ENCODE peak calls at places on chromosome 5, in nine cellular contexts. X is psoas muscle, S is colonic mucosa, D is AG04450, Y is GM12865, F is fibroblast of the aortic adventitia, Q is mucosa of descending colon, V is RWPE2, L is dorsolateral prefrontal cortex. M is an unnamed sample.

GRCh38 chr5:39399135-39400036 is 25.4 kb downstream of the DAB2 start:
- DNase-seq in X (no peak), S (no peak), D (peak), Y (no peak), F (peak), Q (no peak), V (no peak), L (no peak), M (peak)

GRCh38 chr5:159021360-159022177 is 78.1 kb downstream of the EBF1 start:
- DNase-seq in X (no peak), S (no peak), D (no peak), Y (no peak), F (peak), Q (no peak), V (no peak), L (no peak), M (peak)

GRCh38 chr5:52864376-52864775 is 76.7 kb downstream of the ITGA1 start:
- DNase-seq in X (no peak), S (no peak), D (peak), Y (no peak), F (peak), Q (no peak), V (no peak), L (no peak), M (no peak)

GRCh38 chr5:145976431-145977155 is 40.2 kb downstream of the SH3RF2 start:
- DNase-seq in X (no peak), S (no peak), D (no peak), Y (peak), F (peak), Q (no peak), V (no peak), L (no peak), M (no peak)

GRCh38 chr5:52786937-52787599 is 648 bp upstream of the ITGA1 start:
- DNase-seq in X (no peak), S (peak), D (no peak), Y (peak), F (peak), Q (peak), V (no peak), L (no peak), M (no peak)

GRCh38 chr5:58002318-58002717 is 457.6 kb downstream of the PLK2 start:
- DNase-seq in X (no peak), S (no peak), D (no peak), Y (no peak), F (peak), Q (no peak), V (peak), L (no peak), M (peak)

GRCh38 chr5:34533582-34534236 is 122.4 kb upstream of the RAI14 start:
- DNase-seq in X (no peak), S (no peak), D (no peak), Y (no peak), F (no peak), Q (no peak), V (no peak), L (no peak), M (no peak)

GRCh38 chr5:117701067-117701466 is 1126.4 kb upstream of the SEMA6A start:
- DNase-seq in X (no peak), S (no peak), D (no peak), Y (no peak), F (peak), Q (no peak), V (no peak), L (no peak), M (no peak)

GRCh38 chr5:96008487-96008886 is 46.8 kb upstream of the ELL2 start:
- DNase-seq in X (no peak), S (no peak), D (no peak), Y (no peak), F (no peak), Q (no peak), V (no peak), L (no peak), M (no peak)

GRCh38 chr5:154850255-154851062 is at the start of gene FAXDC2:
- DNase-seq in X (peak), S (peak), D (peak), Y (no peak), F (peak), Q (no peak), V (no peak), L (peak), M (peak)

GRCh38 chr5:100430268-100430900 is 104.8 kb upstream of the FAM174A start:
- DNase-seq in X (peak), S (peak), D (peak), Y (peak), F (peak), Q (peak), V (no peak), L (peak), M (no peak)

GRCh38 chr5:142014911-142015584 is 2.2 kb upstream of the GNPDA1 start:
- DNase-seq in X (no peak), S (peak), D (no peak), Y (peak), F (peak), Q (peak), V (no peak), L (no peak), M (peak)

GRCh38 chr5:91281409-91281808 is 101.7 kb downstream of the ARRDC3 start:
- DNase-seq in X (no peak), S (no peak), D (no peak), Y (no peak), F (peak), Q (no peak), V (no peak), L (no peak), M (peak)

GRCh38 chr5:83472508-83473343 is 1.2 kb downstream of the VCAN start:
- DNase-seq in X (peak), S (peak), D (no peak), Y (peak), F (no peak), Q (peak), V (peak), L (peak), M (peak)

GRCh38 chr5:81896764-81897163 is 75.1 kb upstream of the ATG10 start:
- DNase-seq in X (no peak), S (no peak), D (no peak), Y (no peak), F (no peak), Q (no peak), V (no peak), L (no peak), M (peak)

GRCh38 chr5:9440517-9440916 is 105.4 kb downstream of the SEMA5A start:
- DNase-seq in X (no peak), S (no peak), D (no peak), Y (no peak), F (peak), Q (no peak), V (no peak), L (no peak), M (peak)

GRCh38 chr5:142520885-142521284 is 165.0 kb downstream of the FGF1 start:
- DNase-seq in X (no peak), S (no peak), D (peak), Y (no peak), F (no peak), Q (no peak), V (no peak), L (no peak), M (no peak)

GRCh38 chr5:92868442-92868841 is 712.6 kb downstream of the NR2F1-AS1 start:
- DNase-seq in X (no peak), S (no peak), D (no peak), Y (no peak), F (no peak), Q (no peak), V (no peak), L (no peak), M (no peak)

GRCh38 chr5:17379188-17379951 is 118.7 kb upstream of the TAF11L2 start:
- DNase-seq in X (no peak), S (no peak), D (no peak), Y (no peak), F (peak), Q (no peak), V (no peak), L (no peak), M (no peak)

DNA sequence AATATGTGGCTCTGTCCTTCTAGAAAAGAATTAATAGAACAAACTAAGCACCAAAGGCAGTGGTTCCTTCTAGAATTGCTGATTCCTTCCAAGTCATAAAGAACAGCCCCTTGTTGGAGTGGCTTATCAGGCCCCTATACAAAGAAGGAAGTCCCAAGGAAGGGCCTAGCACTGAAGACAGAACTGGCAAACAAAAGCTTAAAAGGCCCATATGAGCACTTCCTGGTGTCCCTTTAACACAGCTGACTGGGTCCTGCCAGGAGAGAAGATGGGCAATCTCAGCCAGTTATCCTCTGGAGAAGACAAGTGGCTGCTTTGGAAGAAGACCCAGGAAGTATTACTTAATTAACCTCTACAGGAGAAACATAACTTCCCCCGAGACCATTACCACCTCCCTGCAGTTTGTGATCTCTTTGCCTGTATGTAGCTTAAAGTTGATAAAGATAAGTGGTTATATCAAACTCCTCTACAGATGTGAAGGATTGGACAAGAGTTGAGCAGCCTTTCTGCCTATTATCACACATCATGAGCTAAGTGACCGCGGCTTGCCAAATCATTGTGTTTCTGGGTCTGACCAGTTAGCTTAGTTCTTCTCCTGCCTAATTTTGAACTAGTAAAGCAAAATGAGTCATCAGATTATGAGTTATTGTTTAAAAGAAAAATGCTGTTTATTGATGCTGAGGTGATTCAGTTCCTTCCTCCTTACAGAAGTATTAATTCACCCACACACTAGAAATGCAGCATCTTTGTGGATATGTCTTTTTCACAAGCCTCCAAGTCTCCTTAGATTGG is 13.3 kb upstream of the STING1 start:
- DNase-seq in X (no peak), S (no peak), D (no peak), Y (no peak), F (peak), Q (no peak), V (no peak), L (no peak), M (peak)
- H3K4me3 ChIP-seq in X (no peak), S (no peak), D (no peak), Y (no peak), F (no peak), Q (no peak), V (no peak), L (no peak), M (no peak)

GRCh38 chr5:132257131-132258101 is at the start of gene PDLIM4:
- DNase-seq in X (peak), S (peak), D (no peak), Y (no peak), F (no peak), Q (no peak), V (peak), L (no peak), M (no peak)

GRCh38 chr5:132260051-132260450 is 2.6 kb downstream of the PDLIM4 start:
- DNase-seq in X (no peak), S (peak), D (no peak), Y (no peak), F (no peak), Q (no peak), V (peak), L (peak), M (no peak)

GRCh38 chr5:132258102-132259060 is 885 bp downstream of the PDLIM4 start:
- DNase-seq in X (peak), S (peak), D (no peak), Y (no peak), F (peak), Q (no peak), V (peak), L (no peak), M (no peak)

GRCh38 chr5:132260714-132261615 is 3.5 kb downstream of the PDLIM4 start:
- DNase-seq in X (no peak), S (peak), D (peak), Y (peak), F (peak), Q (no peak), V (peak), L (peak), M (peak)

GRCh38 chr5:132259061-132259851 is 1.8 kb downstream of the PDLIM4 start:
- DNase-seq in X (peak), S (peak), D (peak), Y (no peak), F (peak), Q (no peak), V (peak), L (peak), M (peak)
- H3K4me3 ChIP-seq in X (peak), S (peak), D (peak), Y (no peak), F (peak), Q (no peak), V (peak), L (peak), M (peak)

GRCh38 chr5:59838989-59839388 is 54.5 kb downstream of the PDE4D start:
- DNase-seq in X (no peak), S (no peak), D (no peak), Y (no peak), F (no peak), Q (no peak), V (no peak), L (no peak), M (no peak)

GRCh38 chr5:59837071-59837470 is 56.5 kb downstream of the PDE4D start:
- DNase-seq in X (no peak), S (no peak), D (no peak), Y (no peak), F (no peak), Q (no peak), V (no peak), L (no peak), M (no peak)

GRCh38 chr5:59838067-59838466 is 55.5 kb downstream of the PDE4D start:
- DNase-seq in X (no peak), S (no peak), D (no peak), Y (no peak), F (no peak), Q (no peak), V (no peak), L (no peak), M (no peak)

GRCh38 chr5:59842999-59843398 is 50.5 kb downstream of the PDE4D start:
- DNase-seq in X (no peak), S (no peak), D (no peak), Y (no peak), F (peak), Q (no peak), V (no peak), L (no peak), M (no peak)

GRCh38 chr5:59840200-59840601 is 53.3 kb downstream of the PDE4D start:
- DNase-seq in X (no peak), S (no peak), D (no peak), Y (no peak), F (peak), Q (no peak), V (no peak), L (no peak), M (peak)
- H3K4me3 ChIP-seq in X (no peak), S (no peak), D (no peak), Y (no peak), F (no peak), Q (no peak), V (no peak), L (no peak), M (no peak)

GRCh38 chr5:103346162-103346748 is 87.7 kb downstream of the MACIR start:
- DNase-seq in X (no peak), S (no peak), D (no peak), Y (peak), F (no peak), Q (no peak), V (no peak), L (no peak), M (no peak)
- H3K4me3 ChIP-seq in X (no peak), S (no peak), D (no peak), Y (peak), F (no peak), Q (no peak), V (no peak), L (no peak), M (no peak)

GRCh38 chr5:54956922-54957321 is 28.5 kb downstream of the ESM1 start:
- DNase-seq in X (no peak), S (no peak), D (no peak), Y (no peak), F (peak), Q (no peak), V (no peak), L (no peak), M (no peak)

GRCh38 chr5:54965806-54966205 is 19.6 kb downstream of the ESM1 start:
- DNase-seq in X (no peak), S (no peak), D (no peak), Y (no peak), F (no peak), Q (no peak), V (no peak), L (no peak), M (no peak)

GRCh38 chr5:54964405-54964804 is 21.0 kb downstream of the ESM1 start:
- DNase-seq in X (no peak), S (no peak), D (no peak), Y (no peak), F (no peak), Q (no peak), V (no peak), L (no peak), M (no peak)

DNA sequence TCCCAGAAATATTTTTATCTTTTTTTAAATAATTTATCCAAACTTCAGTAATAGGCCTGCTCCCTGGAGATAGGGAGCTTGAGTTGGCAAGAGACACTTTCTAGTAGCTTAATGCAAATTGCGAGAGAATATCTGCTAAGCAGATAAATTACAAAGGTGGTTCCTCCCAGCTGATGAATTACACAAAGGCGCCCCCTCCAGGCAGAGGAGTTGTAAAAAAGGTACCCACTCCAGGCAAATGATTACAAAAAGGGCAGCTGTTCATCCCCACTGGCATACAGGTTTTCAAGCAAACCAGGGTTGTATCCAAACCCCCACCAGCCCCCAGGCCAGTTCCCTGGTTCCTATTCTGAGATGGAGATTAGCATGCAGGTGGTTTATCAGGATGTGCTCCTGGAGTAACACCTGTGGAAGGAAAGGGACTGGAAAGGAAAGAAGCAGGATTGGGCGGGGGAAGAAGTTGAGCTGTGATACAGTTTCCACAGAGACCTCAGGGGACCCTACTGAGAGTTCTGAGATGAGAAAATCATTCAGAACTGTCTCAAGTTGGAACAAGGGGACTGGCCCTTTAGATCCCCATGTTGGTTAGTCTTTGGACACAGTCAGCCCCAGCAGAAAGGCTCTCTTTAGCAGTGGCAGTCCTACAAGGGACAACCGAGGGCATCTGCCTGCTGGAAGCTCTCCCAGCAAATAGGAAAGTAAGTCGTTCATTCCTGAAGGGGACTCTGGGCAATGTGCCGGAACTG is 25.5 kb downstream of the ESM1 start:
- DNase-seq in X (no peak), S (no peak), D (no peak), Y (peak), F (no peak), Q (no peak), V (no peak), L (no peak), M (no peak)
- H3K4me3 ChIP-seq in X (no peak), S (no peak), D (no peak), Y (no peak), F (no peak), Q (no peak), V (no peak), L (no peak), M (no peak)

GRCh38 chr5:180071418-180072255 is at the start of gene RNF130:
- DNase-seq in X (peak), S (peak), D (peak), Y (peak), F (peak), Q (peak), V (peak), L (peak), M (peak)

GRCh38 chr5:180068519-180069090 is 3.0 kb downstream of the RNF130 start:
- DNase-seq in X (no peak), S (no peak), D (no peak), Y (no peak), F (no peak), Q (no peak), V (no peak), L (no peak), M (no peak)

GRCh38 chr5:180070726-180071417 is 687 bp downstream of the RNF130 start:
- DNase-seq in X (no peak), S (peak), D (no peak), Y (no peak), F (peak), Q (no peak), V (no peak), L (no peak), M (no peak)

GRCh38 chr5:180069589-180070247 is 1.8 kb downstream of the RNF130 start:
- DNase-seq in X (no peak), S (no peak), D (no peak), Y (no peak), F (no peak), Q (no peak), V (no peak), L (peak), M (no peak)

GRCh38 chr5:180067986-180068385 is 3.6 kb downstream of the RNF130 start:
- DNase-seq in X (no peak), S (no peak), D (no peak), Y (no peak), F (no peak), Q (no peak), V (no peak), L (peak), M (no peak)
- H3K4me3 ChIP-seq in X (no peak), S (no peak), D (no peak), Y (no peak), F (no peak), Q (no peak), V (no peak), L (peak), M (no peak)

GRCh38 chr5:73940026-73940425 is 314.0 kb downstream of the ARHGEF28 start:
- DNase-seq in X (no peak), S (no peak), D (no peak), Y (no peak), F (peak), Q (no peak), V (no peak), L (no peak), M (no peak)

GRCh38 chr5:73940747-73941146 is 314.8 kb downstream of the ARHGEF28 start:
- DNase-seq in X (no peak), S (no peak), D (no peak), Y (no peak), F (no peak), Q (no peak), V (no peak), L (no peak), M (no peak)

GRCh38 chr5:73939535-73939934 is 313.5 kb downstream of the ARHGEF28 start:
- DNase-seq in X (no peak), S (no peak), D (no peak), Y (no peak), F (no peak), Q (no peak), V (no peak), L (no peak), M (no peak)

GRCh38 chr5:73938938-73939320 is 312.9 kb downstream of the ARHGEF28 start:
- DNase-seq in X (no peak), S (no peak), D (no peak), Y (no peak), F (no peak), Q (no peak), V (no peak), L (no peak), M (no peak)

DNA sequence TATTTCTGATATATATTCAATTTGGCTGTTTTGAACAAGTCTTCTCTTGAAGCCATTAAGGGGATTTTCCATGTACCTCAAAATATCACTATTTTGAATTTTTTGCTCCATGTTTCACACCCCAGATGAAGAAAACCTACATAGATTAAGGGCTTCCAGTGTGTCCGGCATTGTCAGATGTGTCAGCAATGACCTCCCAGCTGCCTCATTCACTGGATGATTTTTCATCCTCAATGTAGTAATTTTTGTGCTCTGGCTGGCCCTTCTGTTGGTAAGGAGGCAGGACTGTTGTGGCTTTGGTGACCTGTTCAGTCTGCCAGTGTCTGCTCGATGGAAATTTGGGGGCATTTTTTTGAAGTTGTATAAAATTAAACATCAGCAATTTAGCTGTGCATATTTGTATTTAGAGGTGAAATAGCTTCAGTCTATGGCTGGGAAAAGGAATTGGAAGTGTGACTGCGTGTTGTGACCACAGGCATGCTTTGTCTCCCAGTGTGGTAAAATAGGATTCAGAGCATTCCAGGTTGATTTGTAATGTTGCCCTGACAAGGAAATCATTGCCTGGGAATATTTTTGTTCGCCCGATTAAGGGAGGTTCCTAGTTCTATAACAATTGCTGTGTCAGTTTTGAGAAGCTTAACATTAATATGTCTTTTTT is 312.4 kb downstream of the ARHGEF28 start:
- DNase-seq in X (no peak), S (no peak), D (peak), Y (no peak), F (peak), Q (no peak), V (peak), L (no peak), M (peak)
- H3K4me3 ChIP-seq in X (no peak), S (no peak), D (no peak), Y (no peak), F (peak), Q (no peak), V (no peak), L (no peak), M (peak)